ENCODE peak calls at places on chromosome 9, in six cellular contexts. One of them, this sample, is unnamed.

GRCh38 chr9:27558307-27558706 is 15.0 kb downstream of the C9orf72 start:
- DNase-seq in WERI-Rb-1: no peak
- DNase-seq in cardiac muscle cell: no peak
- DNase-seq in psoas muscle: no peak
- DNase-seq in dorsolateral prefrontal cortex: no peak
- DNase-seq in stomach: no peak
- DNase-seq in this sample: no peak

GRCh38 chr9:7780261-7780988 is 19.2 kb downstream of the DMAC1 start:
- DNase-seq in cardiac muscle cell: peak
- DNase-seq in stomach: no peak
- DNase-seq in psoas muscle: no peak
- DNase-seq in dorsolateral prefrontal cortex: no peak
- DNase-seq in WERI-Rb-1: peak
- DNase-seq in this sample: no peak

GRCh38 chr9:129866373-129867137 is 31.3 kb downstream of the USP20 start:
- DNase-seq in WERI-Rb-1: no peak
- DNase-seq in stomach: no peak
- DNase-seq in dorsolateral prefrontal cortex: peak
- DNase-seq in psoas muscle: peak
- DNase-seq in cardiac muscle cell: no peak
- DNase-seq in this sample: no peak

GRCh38 chr9:37540634-37541033 is 35.5 kb downstream of the FBXO10 start:
- DNase-seq in WERI-Rb-1: no peak
- DNase-seq in cardiac muscle cell: no peak
- DNase-seq in psoas muscle: peak
- DNase-seq in dorsolateral prefrontal cortex: no peak
- DNase-seq in stomach: peak
- DNase-seq in this sample: no peak

GRCh38 chr9:86838883-86839497 is 108.3 kb downstream of the GAS1 start:
- DNase-seq in psoas muscle: peak
- DNase-seq in stomach: no peak
- DNase-seq in WERI-Rb-1: no peak
- DNase-seq in dorsolateral prefrontal cortex: no peak
- DNase-seq in cardiac muscle cell: no peak
- DNase-seq in this sample: no peak

GRCh38 chr9:113520109-113520642 is 56.6 kb downstream of the RGS3 start:
- DNase-seq in stomach: no peak
- DNase-seq in psoas muscle: no peak
- DNase-seq in cardiac muscle cell: no peak
- DNase-seq in dorsolateral prefrontal cortex: no peak
- DNase-seq in WERI-Rb-1: no peak
- DNase-seq in this sample: no peak

GRCh38 chr9:128805661-128806060 is 12.6 kb upstream of the ENDOG start:
- DNase-seq in cardiac muscle cell: no peak
- DNase-seq in WERI-Rb-1: no peak
- DNase-seq in dorsolateral prefrontal cortex: peak
- DNase-seq in stomach: no peak
- DNase-seq in psoas muscle: no peak
- DNase-seq in this sample: no peak

GRCh38 chr9:136531904-136532798 is 13.7 kb downstream of the NOTCH1 start:
- DNase-seq in stomach: no peak
- DNase-seq in dorsolateral prefrontal cortex: no peak
- DNase-seq in cardiac muscle cell: no peak
- DNase-seq in psoas muscle: no peak
- DNase-seq in WERI-Rb-1: no peak
- DNase-seq in this sample: no peak

GRCh38 chr9:111851536-111851935 is 45.1 kb upstream of the UGCG start:
- DNase-seq in dorsolateral prefrontal cortex: no peak
- DNase-seq in WERI-Rb-1: peak
- DNase-seq in cardiac muscle cell: no peak
- DNase-seq in psoas muscle: no peak
- DNase-seq in stomach: no peak
- DNase-seq in this sample: no peak

GRCh38 chr9:88706193-88707112 is 171.5 kb downstream of the NXNL2 start:
- DNase-seq in psoas muscle: no peak
- DNase-seq in cardiac muscle cell: no peak
- DNase-seq in dorsolateral prefrontal cortex: no peak
- DNase-seq in WERI-Rb-1: no peak
- DNase-seq in stomach: no peak
- DNase-seq in this sample: no peak

GRCh38 chr9:126532019-126532462 is 81.7 kb upstream of the LMX1B start:
- DNase-seq in WERI-Rb-1: no peak
- DNase-seq in stomach: no peak
- DNase-seq in psoas muscle: no peak
- DNase-seq in cardiac muscle cell: no peak
- DNase-seq in dorsolateral prefrontal cortex: peak
- DNase-seq in this sample: no peak

GRCh38 chr9:23563497-23563896 is 262.5 kb downstream of the ELAVL2 start:
- DNase-seq in WERI-Rb-1: no peak
- DNase-seq in cardiac muscle cell: no peak
- DNase-seq in dorsolateral prefrontal cortex: no peak
- DNase-seq in stomach: no peak
- DNase-seq in psoas muscle: no peak
- DNase-seq in this sample: no peak

DNA sequence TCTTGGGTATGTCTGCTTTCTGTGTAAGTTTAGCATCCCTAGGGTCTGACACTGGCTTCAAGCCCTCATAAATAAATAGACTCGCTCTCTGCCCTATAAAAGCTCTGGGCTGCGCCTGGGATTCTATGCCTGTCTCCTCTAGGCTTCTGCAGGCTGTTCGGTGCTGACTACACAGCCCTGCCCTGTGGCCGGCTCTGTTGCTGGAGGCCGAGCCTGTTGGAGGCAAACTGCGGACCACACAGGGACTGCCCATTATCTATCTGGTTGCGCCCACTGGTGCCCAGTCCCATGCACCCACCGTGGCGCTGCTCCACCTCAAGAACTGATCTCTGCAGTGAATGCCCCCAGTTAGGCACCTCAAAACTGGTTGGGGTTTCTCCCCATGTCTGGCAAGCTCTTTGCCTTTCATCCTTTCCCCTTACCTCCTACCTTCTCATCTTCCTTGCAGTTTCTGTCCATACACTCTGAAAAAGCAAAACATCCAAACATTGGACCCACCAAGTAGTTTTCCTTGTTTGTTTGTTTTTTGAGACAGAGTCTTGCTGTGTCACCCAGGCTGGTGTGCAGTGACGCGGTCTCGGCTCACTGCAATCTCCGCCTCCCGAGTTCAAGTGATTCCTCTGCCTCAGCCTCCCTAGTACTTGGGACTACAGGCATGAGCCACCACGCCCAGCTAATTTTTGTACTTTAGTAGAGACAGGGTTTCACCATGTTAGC is 207.2 kb downstream of the ERCC6L2 start:
- DNase-seq in dorsolateral prefrontal cortex: no peak
- DNase-seq in WERI-Rb-1: no peak
- DNase-seq in stomach: no peak
- DNase-seq in psoas muscle: no peak
- DNase-seq in cardiac muscle cell: no peak
- DNase-seq in this sample: no peak
- H3K27ac ChIP-seq in dorsolateral prefrontal cortex: no peak
- H3K27ac ChIP-seq in WERI-Rb-1: peak
- H3K27ac ChIP-seq in stomach: no peak
- H3K27ac ChIP-seq in psoas muscle: no peak
- H3K27ac ChIP-seq in cardiac muscle cell: no peak
- H3K27ac ChIP-seq in this sample: no peak

DNA sequence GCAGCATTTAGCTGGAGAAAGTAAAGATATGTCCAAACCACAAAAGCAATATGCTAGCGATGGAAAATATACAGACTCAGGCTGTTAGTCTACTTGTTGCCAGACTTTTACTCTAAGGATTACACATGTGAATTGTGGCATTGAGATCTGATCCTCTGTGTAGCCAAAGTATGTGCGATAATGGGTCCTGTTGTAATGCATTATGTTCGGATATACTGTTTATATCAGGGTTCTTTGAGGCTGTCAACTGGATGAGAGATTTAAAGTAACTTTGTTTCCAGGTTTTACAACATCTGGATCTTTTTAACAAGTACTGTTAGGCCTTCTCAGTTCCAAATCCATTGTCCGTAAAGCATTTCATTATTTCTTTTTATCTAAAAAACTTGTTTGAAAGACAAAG is 69.0 kb downstream of the HACD4 start:
- DNase-seq in WERI-Rb-1: no peak
- DNase-seq in dorsolateral prefrontal cortex: no peak
- DNase-seq in stomach: no peak
- DNase-seq in cardiac muscle cell: no peak
- DNase-seq in psoas muscle: no peak
- DNase-seq in this sample: no peak
- TF ChIP-seq CTCF in WERI-Rb-1: no peak
- TF ChIP-seq CTCF in dorsolateral prefrontal cortex: no peak
- TF ChIP-seq CTCF in stomach: no peak
- TF ChIP-seq CTCF in cardiac muscle cell: no peak
- TF ChIP-seq CTCF in psoas muscle: no peak
- TF ChIP-seq CTCF in this sample: no peak

GRCh38 chr9:131095666-131096489 is 453 bp upstream of the AIF1L start:
- DNase-seq in psoas muscle: peak
- DNase-seq in stomach: peak
- DNase-seq in WERI-Rb-1: peak
- DNase-seq in cardiac muscle cell: peak
- DNase-seq in dorsolateral prefrontal cortex: peak
- DNase-seq in this sample: no peak
- H3K4me3 ChIP-seq in psoas muscle: peak
- H3K4me3 ChIP-seq in stomach: peak
- H3K4me3 ChIP-seq in WERI-Rb-1: peak
- H3K4me3 ChIP-seq in cardiac muscle cell: peak
- H3K4me3 ChIP-seq in dorsolateral prefrontal cortex: peak
- H3K4me3 ChIP-seq in this sample: peak

DNA sequence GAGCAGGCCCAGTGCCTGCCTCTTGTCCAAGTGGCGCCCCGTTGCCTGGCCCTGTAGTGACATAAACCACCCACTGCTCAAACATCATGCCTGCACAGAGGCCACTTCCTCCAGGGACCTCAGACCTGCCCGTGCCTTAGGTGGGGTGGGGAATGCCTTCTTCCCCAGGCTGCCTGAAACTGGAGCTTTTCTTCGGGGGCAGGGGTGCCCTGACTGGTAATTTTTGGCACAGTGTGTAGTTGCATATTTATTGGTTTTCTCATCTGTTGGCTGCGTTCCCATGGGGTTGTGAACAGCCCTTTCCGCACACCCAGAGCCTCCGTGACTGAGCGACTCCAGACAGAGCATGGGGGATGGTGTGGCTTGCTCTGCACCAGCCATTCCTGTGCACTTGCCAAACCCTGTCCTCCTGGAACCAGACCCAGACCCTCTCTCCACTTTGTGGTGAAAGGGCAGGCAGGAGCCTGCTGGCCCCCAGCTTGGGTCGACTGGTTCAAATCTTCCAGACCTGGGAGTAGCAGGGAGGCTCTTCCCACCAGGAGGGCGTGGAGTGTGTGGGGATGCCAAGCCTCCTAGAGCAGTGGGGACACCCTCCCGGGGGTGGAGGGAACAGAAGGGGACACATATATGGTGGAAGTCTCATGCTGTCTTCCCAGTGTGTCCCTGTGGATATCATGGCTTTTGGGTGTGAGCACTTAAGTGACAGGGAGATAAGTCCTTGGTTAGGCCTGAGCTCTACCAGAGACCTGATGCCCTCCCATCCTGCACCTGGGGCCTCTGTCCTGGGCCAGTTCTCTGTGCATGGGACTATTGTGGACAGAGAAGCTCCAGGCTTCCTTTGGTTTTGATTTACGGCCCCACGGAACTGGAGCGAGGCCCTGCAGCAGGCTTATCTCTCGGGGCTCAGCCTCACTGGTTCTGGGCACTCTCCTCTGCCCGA is 39.6 kb downstream of the WNK2 start:
- DNase-seq in stomach: no peak
- DNase-seq in cardiac muscle cell: no peak
- DNase-seq in psoas muscle: peak
- DNase-seq in dorsolateral prefrontal cortex: no peak
- DNase-seq in WERI-Rb-1: no peak
- DNase-seq in this sample: no peak
- H3K27ac ChIP-seq in stomach: peak
- H3K27ac ChIP-seq in cardiac muscle cell: peak
- H3K27ac ChIP-seq in psoas muscle: peak
- H3K27ac ChIP-seq in dorsolateral prefrontal cortex: no peak
- H3K27ac ChIP-seq in WERI-Rb-1: no peak
- H3K27ac ChIP-seq in this sample: no peak

This sample was measured in coronary artery.